ENCODE peak calls at places on chromosomes 12 and 14, in six cellular contexts. One of them, this sample, is unnamed.

GRCh38 chr12:62021808-62022207 is 238.4 kb upstream of the USP15 start:
- DNase-seq in A549: no peak
- DNase-seq in K562: no peak
- DNase-seq in heart left ventricle: no peak
- DNase-seq in ovary: no peak
- DNase-seq in GM12878: no peak
- DNase-seq in this sample: no peak

GRCh38 chr12:126616441-126616840 is 1551.2 kb downstream of the AACS start:
- DNase-seq in A549: no peak
- DNase-seq in K562: no peak
- DNase-seq in heart left ventricle: no peak
- DNase-seq in ovary: no peak
- DNase-seq in GM12878: no peak
- DNase-seq in this sample: no peak

GRCh38 chr12:123614531-123614930 is 12.6 kb downstream of the DDX55 start:
- DNase-seq in A549: no peak
- DNase-seq in K562: no peak
- DNase-seq in heart left ventricle: no peak
- DNase-seq in ovary: no peak
- DNase-seq in GM12878: no peak
- DNase-seq in this sample: no peak

GRCh38 chr12:115337693-115338543 is 653.9 kb upstream of the TBX3 start:
- DNase-seq in A549: peak
- DNase-seq in K562: no peak
- DNase-seq in heart left ventricle: no peak
- DNase-seq in ovary: no peak
- DNase-seq in GM12878: no peak
- DNase-seq in this sample: no peak

GRCh38 chr14:77967110-77967509 is 167.2 kb downstream of the ADCK1 start:
- DNase-seq in A549: no peak
- DNase-seq in K562: no peak
- DNase-seq in heart left ventricle: no peak
- DNase-seq in ovary: no peak
- DNase-seq in GM12878: no peak
- DNase-seq in this sample: no peak

GRCh38 chr14:24965934-24966593 is 83.9 kb downstream of the STXBP6 start:
- DNase-seq in A549: no peak
- DNase-seq in K562: no peak
- DNase-seq in heart left ventricle: no peak
- DNase-seq in ovary: no peak
- DNase-seq in GM12878: no peak
- DNase-seq in this sample: no peak

GRCh38 chr14:52095793-52096192 is 26.9 kb upstream of the NID2 start:
- DNase-seq in A549: no peak
- DNase-seq in K562: no peak
- DNase-seq in heart left ventricle: no peak
- DNase-seq in ovary: no peak
- DNase-seq in GM12878: no peak
- DNase-seq in this sample: no peak

GRCh38 chr14:78440351-78440750 is 270.2 kb downstream of the NRXN3 start:
- DNase-seq in A549: no peak
- DNase-seq in K562: no peak
- DNase-seq in heart left ventricle: no peak
- DNase-seq in ovary: no peak
- DNase-seq in GM12878: no peak
- DNase-seq in this sample: no peak

GRCh38 chr14:106396999-106397398 is 870.6 kb downstream of the TMEM121 start:
- DNase-seq in A549: no peak
- DNase-seq in K562: no peak
- DNase-seq in heart left ventricle: no peak
- DNase-seq in ovary: no peak
- DNase-seq in GM12878: no peak
- DNase-seq in this sample: no peak

GRCh38 chr12:48423200-48423599 is 49.2 kb upstream of the ANP32D start:
- DNase-seq in A549: no peak
- DNase-seq in K562: no peak
- DNase-seq in heart left ventricle: no peak
- DNase-seq in ovary: no peak
- DNase-seq in GM12878: no peak
- DNase-seq in this sample: no peak

GRCh38 chr12:40010899-40011774 is 94.7 kb downstream of the SLC2A13 start:
- DNase-seq in A549: peak
- DNase-seq in K562: peak
- DNase-seq in heart left ventricle: no peak
- DNase-seq in ovary: no peak
- DNase-seq in GM12878: peak
- DNase-seq in this sample: peak

GRCh38 chr14:93319494-93319893 is 13.3 kb downstream of the BTBD7 start:
- DNase-seq in A549: no peak
- DNase-seq in K562: no peak
- DNase-seq in heart left ventricle: no peak
- DNase-seq in ovary: no peak
- DNase-seq in GM12878: no peak
- DNase-seq in this sample: no peak

GRCh38 chr14:100739306-100739705 is 12.6 kb downstream of the DLK1 start:
- DNase-seq in A549: no peak
- DNase-seq in K562: no peak
- DNase-seq in heart left ventricle: no peak
- DNase-seq in ovary: no peak
- DNase-seq in GM12878: no peak
- DNase-seq in this sample: no peak

GRCh38 chr14:85580536-85581165 is 50.7 kb downstream of the FLRT2 start:
- DNase-seq in A549: no peak
- DNase-seq in K562: no peak
- DNase-seq in heart left ventricle: no peak
- DNase-seq in ovary: no peak
- DNase-seq in GM12878: no peak
- DNase-seq in this sample: no peak

GRCh38 chr12:26112232-26112631 is 12.6 kb downstream of the BHLHE41 start:
- DNase-seq in A549: no peak
- DNase-seq in K562: no peak
- DNase-seq in heart left ventricle: no peak
- DNase-seq in ovary: no peak
- DNase-seq in GM12878: no peak
- DNase-seq in this sample: no peak

GRCh38 chr14:73248294-73248868 is 11.1 kb downstream of the PAPLN start:
- DNase-seq in A549: no peak
- DNase-seq in K562: no peak
- DNase-seq in heart left ventricle: no peak
- DNase-seq in ovary: no peak
- DNase-seq in GM12878: peak
- DNase-seq in this sample: no peak

GRCh38 chr12:95424271-95424994 is 49.5 kb upstream of the METAP2 start:
- DNase-seq in A549: no peak
- DNase-seq in K562: no peak
- DNase-seq in heart left ventricle: no peak
- DNase-seq in ovary: no peak
- DNase-seq in GM12878: no peak
- DNase-seq in this sample: no peak

GRCh38 chr12:26870491-26871419 is 37.8 kb upstream of the ITPR2 start:
- DNase-seq in A549: no peak
- DNase-seq in K562: no peak
- DNase-seq in heart left ventricle: no peak
- DNase-seq in ovary: no peak
- DNase-seq in GM12878: peak
- DNase-seq in this sample: no peak

GRCh38 chr14:83217492-83217891 is 1683.8 kb upstream of the SEL1L start:
- DNase-seq in A549: no peak
- DNase-seq in K562: no peak
- DNase-seq in heart left ventricle: no peak
- DNase-seq in ovary: no peak
- DNase-seq in GM12878: no peak
- DNase-seq in this sample: peak

GRCh38 chr14:22510527-22511110 is 78.4 kb downstream of the DAD1 start:
- DNase-seq in A549: no peak
- DNase-seq in K562: no peak
- DNase-seq in heart left ventricle: no peak
- DNase-seq in ovary: no peak
- DNase-seq in GM12878: no peak
- DNase-seq in this sample: no peak

GRCh38 chr14:62117718-62118164 is 355.5 kb downstream of the SNAPC1 start:
- DNase-seq in A549: no peak
- DNase-seq in K562: no peak
- DNase-seq in heart left ventricle: no peak
- DNase-seq in ovary: no peak
- DNase-seq in GM12878: no peak
- DNase-seq in this sample: no peak

GRCh38 chr12:82357845-82358199 is 365 bp downstream of the CCDC59 start:
- DNase-seq in A549: no peak
- DNase-seq in K562: peak
- DNase-seq in heart left ventricle: no peak
- DNase-seq in ovary: no peak
- DNase-seq in GM12878: no peak
- DNase-seq in this sample: no peak

GRCh38 chr14:58752280-58752679 is 114.5 kb downstream of the DACT1 start:
- DNase-seq in A549: no peak
- DNase-seq in K562: no peak
- DNase-seq in heart left ventricle: no peak
- DNase-seq in ovary: no peak
- DNase-seq in GM12878: no peak
- DNase-seq in this sample: no peak

GRCh38 chr12:131836193-131836592 is 8.0 kb downstream of the MMP17 start:
- DNase-seq in A549: no peak
- DNase-seq in K562: no peak
- DNase-seq in heart left ventricle: no peak
- DNase-seq in ovary: no peak
- DNase-seq in GM12878: no peak
- DNase-seq in this sample: no peak
- TF ChIP-seq CTCF in A549: peak
- TF ChIP-seq CTCF in K562: peak
- TF ChIP-seq CTCF in heart left ventricle: peak
- TF ChIP-seq CTCF in ovary: no peak
- TF ChIP-seq CTCF in GM12878: peak
- TF ChIP-seq CTCF in this sample: no peak

DNA sequence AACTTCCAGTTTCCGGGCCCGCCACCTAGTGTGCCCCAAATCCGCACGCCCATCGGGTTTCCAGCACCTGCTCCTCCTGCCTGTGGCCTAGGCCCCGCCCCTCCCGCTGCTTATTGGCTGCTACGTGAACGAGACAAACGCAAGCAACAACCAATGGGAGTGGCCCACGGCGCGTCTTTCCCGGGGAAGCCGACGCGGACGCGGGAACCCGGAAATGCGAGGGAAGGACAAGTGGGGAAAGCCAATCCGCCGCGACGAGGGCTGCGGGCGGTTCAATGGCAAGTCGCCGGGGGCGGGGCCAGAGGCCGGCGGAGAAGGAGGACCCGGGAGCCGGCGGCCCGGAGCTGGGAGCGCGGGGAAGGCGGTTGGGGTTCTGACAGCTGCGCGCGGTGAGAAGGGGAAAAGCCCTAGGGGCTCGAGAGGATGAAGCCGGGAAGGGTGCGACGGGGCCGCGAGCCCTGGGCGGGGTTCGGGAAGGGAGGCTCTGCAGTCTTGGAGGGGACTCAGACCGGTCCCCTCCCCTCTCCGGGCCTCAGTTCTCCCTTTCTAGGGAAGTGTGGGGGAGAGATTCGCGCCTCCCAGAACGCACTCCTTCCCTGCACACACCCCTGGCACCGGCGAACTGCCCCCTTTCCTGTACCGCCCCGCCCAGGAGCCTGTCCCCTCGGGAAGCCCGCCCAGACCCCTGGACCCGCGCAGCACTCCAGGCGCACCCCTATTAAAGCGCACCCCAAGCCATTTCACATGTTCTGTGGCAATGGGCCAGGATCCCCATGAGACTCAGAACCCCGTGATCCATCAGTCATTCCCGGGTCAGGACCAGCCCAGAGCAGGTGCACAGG is at the start of gene FICD:
- DNase-seq in A549: peak
- DNase-seq in K562: peak
- DNase-seq in heart left ventricle: peak
- DNase-seq in ovary: peak
- DNase-seq in GM12878: peak
- DNase-seq in this sample: peak
- TF ChIP-seq POLR2A in A549: peak
- TF ChIP-seq POLR2A in K562: peak
- TF ChIP-seq POLR2A in heart left ventricle: no peak
- TF ChIP-seq POLR2A in ovary: no peak
- TF ChIP-seq POLR2A in GM12878: peak
- TF ChIP-seq POLR2A in this sample: peak

DNA sequence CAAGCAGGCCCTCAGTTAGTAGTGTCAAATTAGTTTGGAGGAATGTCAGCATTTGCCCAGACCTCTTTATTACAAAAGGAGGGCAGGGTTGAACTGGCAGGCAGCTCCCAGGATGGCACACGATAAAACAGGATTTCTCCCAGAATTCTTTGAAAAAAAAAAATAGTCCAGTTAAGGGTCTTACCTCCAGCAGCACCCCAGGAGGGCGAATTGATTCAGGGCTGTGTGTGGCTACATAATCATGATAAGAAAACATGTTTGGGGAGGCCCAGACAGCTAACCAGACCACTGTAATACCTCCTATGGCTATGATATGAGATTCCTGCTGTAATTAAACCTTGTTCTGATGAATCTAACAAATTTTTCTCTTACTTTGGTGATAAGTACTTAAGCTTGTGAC is 38.8 kb upstream of the NT5DC3 start:
- DNase-seq in A549: no peak
- DNase-seq in K562: no peak
- DNase-seq in heart left ventricle: no peak
- DNase-seq in ovary: no peak
- DNase-seq in GM12878: no peak
- DNase-seq in this sample: no peak
- H3K27ac ChIP-seq in A549: no peak
- H3K27ac ChIP-seq in K562: no peak
- H3K27ac ChIP-seq in heart left ventricle: no peak
- H3K27ac ChIP-seq in ovary: no peak
- H3K27ac ChIP-seq in GM12878: peak
- H3K27ac ChIP-seq in this sample: no peak

GRCh38 chr12:130839770-130840355 is 813 bp upstream of the STX2 start:
- DNase-seq in A549: no peak
- DNase-seq in K562: no peak
- DNase-seq in heart left ventricle: no peak
- DNase-seq in ovary: no peak
- DNase-seq in GM12878: no peak
- DNase-seq in this sample: no peak

GRCh38 chr12:130835436-130835835 is 3.6 kb downstream of the STX2 start:
- DNase-seq in A549: no peak
- DNase-seq in K562: no peak
- DNase-seq in heart left ventricle: no peak
- DNase-seq in ovary: no peak
- DNase-seq in GM12878: no peak
- DNase-seq in this sample: no peak

GRCh38 chr12:130838284-130838950 is 633 bp downstream of the STX2 start:
- DNase-seq in A549: peak
- DNase-seq in K562: peak
- DNase-seq in heart left ventricle: peak
- DNase-seq in ovary: peak
- DNase-seq in GM12878: no peak
- DNase-seq in this sample: no peak

GRCh38 chr12:130835011-130835410 is 4.0 kb downstream of the STX2 start:
- DNase-seq in A549: no peak
- DNase-seq in K562: no peak
- DNase-seq in heart left ventricle: no peak
- DNase-seq in ovary: no peak
- DNase-seq in GM12878: no peak
- DNase-seq in this sample: no peak

GRCh38 chr12:130838951-130839769 is at the start of gene STX2:
- DNase-seq in A549: peak
- DNase-seq in K562: peak
- DNase-seq in heart left ventricle: peak
- DNase-seq in ovary: peak
- DNase-seq in GM12878: peak
- DNase-seq in this sample: peak
- TF ChIP-seq CTCF in A549: peak
- TF ChIP-seq CTCF in K562: peak
- TF ChIP-seq CTCF in heart left ventricle: peak
- TF ChIP-seq CTCF in ovary: peak
- TF ChIP-seq CTCF in GM12878: no peak
- TF ChIP-seq CTCF in this sample: no peak

This sample was measured in upper lobe of left lung.